ENCODE peak calls at places on chromosomes 5 and 9, in nine cellular contexts. One of them, this sample, is unnamed.

GRCh38 chr5:156021866-156022265 is 305.1 kb upstream of the SGCD start:
- DNase-seq in B cell: no peak
- DNase-seq in NCI-H69: no peak
- DNase-seq in activated T-helper 1 cell treated with Interleukin-2 at 50 U/mL for 16 hours: no peak
- DNase-seq in chondrocyte: no peak
- DNase-seq in T-helper 1 cell: no peak
- DNase-seq in ureter: no peak
- DNase-seq in stimulated activated CD4-positive, alpha-beta T cell treated with anti-CD3 and anti-CD28 coated beads, TNF-alpha, amount 100 ng/mL, for 4 hours: no peak
- DNase-seq in effector CD4-positive, alpha-beta T cell: no peak
- DNase-seq in this sample: no peak

GRCh38 chr9:108953983-108954574 is 19.9 kb downstream of the ABITRAM start:
- DNase-seq in activated T-helper 1 cell treated with Interleukin-2 at 50 U/mL for 16 hours: no peak
- DNase-seq in T-helper 1 cell: no peak
- DNase-seq in ureter: no peak
- DNase-seq in B cell: peak; percentile 48
- DNase-seq in chondrocyte: no peak
- DNase-seq in effector CD4-positive, alpha-beta T cell: no peak
- DNase-seq in NCI-H69: peak; percentile 55
- DNase-seq in stimulated activated CD4-positive, alpha-beta T cell treated with anti-CD3 and anti-CD28 coated beads, TNF-alpha, amount 100 ng/mL, for 4 hours: no peak
- DNase-seq in this sample: no peak

GRCh38 chr5:68754536-68754935 is 339.3 kb upstream of the SLC30A5 start:
- DNase-seq in effector CD4-positive, alpha-beta T cell: no peak
- DNase-seq in chondrocyte: no peak
- DNase-seq in NCI-H69: no peak
- DNase-seq in activated T-helper 1 cell treated with Interleukin-2 at 50 U/mL for 16 hours: no peak
- DNase-seq in ureter: no peak
- DNase-seq in stimulated activated CD4-positive, alpha-beta T cell treated with anti-CD3 and anti-CD28 coated beads, TNF-alpha, amount 100 ng/mL, for 4 hours: no peak
- DNase-seq in T-helper 1 cell: no peak
- DNase-seq in B cell: no peak
- DNase-seq in this sample: no peak

GRCh38 chr5:2948875-2949274 is 197.4 kb upstream of the IRX2 start:
- DNase-seq in ureter: no peak
- DNase-seq in activated T-helper 1 cell treated with Interleukin-2 at 50 U/mL for 16 hours: no peak
- DNase-seq in B cell: no peak
- DNase-seq in chondrocyte: no peak
- DNase-seq in effector CD4-positive, alpha-beta T cell: no peak
- DNase-seq in stimulated activated CD4-positive, alpha-beta T cell treated with anti-CD3 and anti-CD28 coated beads, TNF-alpha, amount 100 ng/mL, for 4 hours: no peak
- DNase-seq in NCI-H69: no peak
- DNase-seq in T-helper 1 cell: no peak
- DNase-seq in this sample: no peak

GRCh38 chr5:72187388-72188070 is 80.3 kb downstream of the MAP1B start:
- DNase-seq in NCI-H69: no peak
- DNase-seq in stimulated activated CD4-positive, alpha-beta T cell treated with anti-CD3 and anti-CD28 coated beads, TNF-alpha, amount 100 ng/mL, for 4 hours: no peak
- DNase-seq in T-helper 1 cell: no peak
- DNase-seq in B cell: no peak
- DNase-seq in chondrocyte: no peak
- DNase-seq in activated T-helper 1 cell treated with Interleukin-2 at 50 U/mL for 16 hours: no peak
- DNase-seq in effector CD4-positive, alpha-beta T cell: no peak
- DNase-seq in ureter: no peak
- DNase-seq in this sample: no peak

GRCh38 chr9:99803694-99804093 is 18.0 kb upstream of the NR4A3 start:
- DNase-seq in activated T-helper 1 cell treated with Interleukin-2 at 50 U/mL for 16 hours: no peak
- DNase-seq in effector CD4-positive, alpha-beta T cell: no peak
- DNase-seq in ureter: no peak
- DNase-seq in T-helper 1 cell: no peak
- DNase-seq in NCI-H69: peak; percentile 21
- DNase-seq in stimulated activated CD4-positive, alpha-beta T cell treated with anti-CD3 and anti-CD28 coated beads, TNF-alpha, amount 100 ng/mL, for 4 hours: no peak
- DNase-seq in B cell: no peak
- DNase-seq in chondrocyte: no peak
- DNase-seq in this sample: no peak

GRCh38 chr5:103607346-103607745 is 44.8 kb upstream of the NUDT12 start:
- DNase-seq in effector CD4-positive, alpha-beta T cell: no peak
- DNase-seq in stimulated activated CD4-positive, alpha-beta T cell treated with anti-CD3 and anti-CD28 coated beads, TNF-alpha, amount 100 ng/mL, for 4 hours: no peak
- DNase-seq in activated T-helper 1 cell treated with Interleukin-2 at 50 U/mL for 16 hours: no peak
- DNase-seq in ureter: no peak
- DNase-seq in B cell: no peak
- DNase-seq in NCI-H69: no peak
- DNase-seq in T-helper 1 cell: no peak
- DNase-seq in chondrocyte: no peak
- DNase-seq in this sample: no peak

GRCh38 chr5:51621156-51621555 is 237.9 kb downstream of the ISL1 start:
- DNase-seq in NCI-H69: peak; percentile 55
- DNase-seq in stimulated activated CD4-positive, alpha-beta T cell treated with anti-CD3 and anti-CD28 coated beads, TNF-alpha, amount 100 ng/mL, for 4 hours: no peak
- DNase-seq in ureter: no peak
- DNase-seq in chondrocyte: no peak
- DNase-seq in effector CD4-positive, alpha-beta T cell: no peak
- DNase-seq in activated T-helper 1 cell treated with Interleukin-2 at 50 U/mL for 16 hours: no peak
- DNase-seq in T-helper 1 cell: no peak
- DNase-seq in B cell: no peak
- DNase-seq in this sample: no peak

GRCh38 chr5:143066556-143067281 is 296.5 kb downstream of the ARHGAP26 start:
- DNase-seq in NCI-H69: peak; percentile 59
- DNase-seq in T-helper 1 cell: no peak
- DNase-seq in ureter: peak; percentile 52
- DNase-seq in activated T-helper 1 cell treated with Interleukin-2 at 50 U/mL for 16 hours: no peak
- DNase-seq in B cell: peak; percentile 36
- DNase-seq in stimulated activated CD4-positive, alpha-beta T cell treated with anti-CD3 and anti-CD28 coated beads, TNF-alpha, amount 100 ng/mL, for 4 hours: no peak
- DNase-seq in effector CD4-positive, alpha-beta T cell: no peak
- DNase-seq in chondrocyte: no peak
- DNase-seq in this sample: no peak

GRCh38 chr9:34341659-34342266 is 12.4 kb downstream of the NUDT2 start:
- DNase-seq in B cell: no peak
- DNase-seq in T-helper 1 cell: no peak
- DNase-seq in activated T-helper 1 cell treated with Interleukin-2 at 50 U/mL for 16 hours: no peak
- DNase-seq in effector CD4-positive, alpha-beta T cell: no peak
- DNase-seq in chondrocyte: no peak
- DNase-seq in ureter: no peak
- DNase-seq in stimulated activated CD4-positive, alpha-beta T cell treated with anti-CD3 and anti-CD28 coated beads, TNF-alpha, amount 100 ng/mL, for 4 hours: no peak
- DNase-seq in NCI-H69: no peak
- DNase-seq in this sample: no peak

This sample was measured in activated effector memory CD4-positive, alpha-beta T cell treated with Interleukin-2 at 50 U/mL for 16 hours.